ENCODE peak calls at places on chromosomes 6 and 20, in seven cellular contexts. I is CD8-positive, alpha-beta T cell; H is upper lobe of right lung; F is lower leg skin; Y is AG04450; T is fibroblast of pulmonary artery; J is colonic mucosa. K is an unnamed sample.

GRCh38 chr20:56268536-56268935 is 20.0 kb downstream of the MC3R start:
- DNase-seq in T (no peak), H (no peak), F (no peak), I (no peak), Y (no peak), J (no peak), K (no peak)

GRCh38 chr20:49278817-49279676 is 1.2 kb upstream of the ZNFX1 start:
- DNase-seq in Y (no peak), F (no peak), I (peak; percentile 30), J (peak; percentile 24), T (no peak), H (no peak), K (no peak)

GRCh38 chr6:112144145-112144926 is 56.9 kb downstream of the FAM229B start:
- DNase-seq in I (no peak), T (no peak), Y (no peak), F (no peak), H (no peak), J (no peak), K (peak; percentile 4)

GRCh38 chr20:10658876-10659632 is 14.7 kb downstream of the JAG1 start:
- DNase-seq in T (no peak), F (no peak), I (no peak), Y (no peak), J (no peak), H (no peak), K (no peak)

GRCh38 chr6:137845460-137845859 is 21.6 kb upstream of the TNFAIP3 start:
- DNase-seq in F (no peak), Y (no peak), H (no peak), I (no peak), J (no peak), T (no peak), K (no peak)

GRCh38 chr20:44678247-44678646 is 26.7 kb upstream of the ADA start:
- DNase-seq in J (no peak), I (no peak), T (no peak), H (no peak), Y (no peak), F (no peak), K (no peak)

GRCh38 chr6:7522873-7523272 is 18.6 kb upstream of the DSP start:
- DNase-seq in Y (no peak), F (no peak), H (no peak), J (no peak), I (no peak), T (no peak), K (no peak)

GRCh38 chr6:126792340-126792739 is 326.1 kb upstream of the RSPO3 start:
- DNase-seq in F (no peak), J (no peak), T (no peak), I (no peak), Y (no peak), H (no peak), K (no peak)

GRCh38 chr6:163745566-163746400 is 331.3 kb downstream of the QKI start:
- DNase-seq in F (no peak), T (peak; percentile 67), Y (peak; percentile 47), J (no peak), H (no peak), I (no peak), K (no peak)

GRCh38 chr6:126919947-126920346 is 198.5 kb upstream of the RSPO3 start:
- DNase-seq in F (no peak), H (no peak), T (peak; percentile 95), I (no peak), Y (peak; percentile 90), J (no peak), K (no peak)

GRCh38 chr6:55069132-55069781 is 105.1 kb upstream of the HCRTR2 start:
- DNase-seq in F (no peak), I (no peak), H (no peak), J (peak; percentile 67), Y (peak; percentile 23), T (peak; percentile 72), K (peak; percentile 9)

GRCh38 chr6:157443066-157443800 is 62.2 kb downstream of the ZDHHC14 start:
- DNase-seq in J (no peak), F (no peak), T (peak; percentile 62), I (no peak), Y (peak; percentile 39), H (no peak), K (no peak)

GRCh38 chr6:14550817-14551216 is 433.2 kb downstream of the CD83 start:
- DNase-seq in I (no peak), H (no peak), T (no peak), Y (no peak), J (peak; percentile 47), F (no peak), K (no peak)

GRCh38 chr6:127206531-127207065 is 60.1 kb upstream of the RNF146 start:
- DNase-seq in T (peak; percentile 13), I (no peak), J (no peak), H (no peak), Y (no peak), F (no peak), K (no peak)

GRCh38 chr6:166379800-166380199 is 2.9 kb downstream of the MPC1 start:
- DNase-seq in T (no peak), I (no peak), H (no peak), J (no peak), F (no peak), Y (no peak), K (no peak)

GRCh38 chr6:157953580-157954091 is 28.0 kb upstream of the SYNJ2 start:
- DNase-seq in J (no peak), T (no peak), F (peak; percentile 76), H (no peak), Y (no peak), I (no peak), K (no peak)

GRCh38 chr6:129817332-129817731 is 43.8 kb downstream of the TMEM244 start:
- DNase-seq in H (no peak), Y (no peak), T (no peak), I (no peak), J (no peak), F (no peak), K (no peak)

GRCh38 chr6:234706-235372 is 57.4 kb upstream of the DUSP22 start:
- DNase-seq in J (no peak), T (no peak), Y (no peak), F (no peak), I (no peak), H (no peak), K (peak; percentile 9)

GRCh38 chr6:232896-233640 is 59.2 kb upstream of the DUSP22 start:
- DNase-seq in I (no peak), F (no peak), H (peak; percentile 29), T (no peak), Y (no peak), J (no peak), K (no peak)

GRCh38 chr6:240151-240550 is 52.1 kb upstream of the DUSP22 start:
- DNase-seq in F (no peak), J (no peak), I (no peak), T (no peak), Y (no peak), H (no peak), K (no peak)

GRCh38 chr6:235763-236360 is 56.4 kb upstream of the DUSP22 start:
- DNase-seq in H (no peak), T (peak; percentile 39), J (no peak), F (no peak), Y (no peak), I (no peak), K (peak; percentile 55)

GRCh38 chr6:236519-236918 is 55.8 kb upstream of the DUSP22 start:
- DNase-seq in T (no peak), F (no peak), I (no peak), Y (no peak), J (no peak), H (no peak), K (no peak)
- H3K4me3 ChIP-seq in T (no peak overlapping the region), F (no peak overlapping the region), I (peak overlapping the region; percentile 61), Y (no peak overlapping the region), J (no peak overlapping the region), H (peak overlapping the region; percentile 24), K (no peak overlapping the region)

GRCh38 chr6:110646951-110647910 is 168.0 kb downstream of the CDK19 start:
- DNase-seq in J (no peak), F (no peak), Y (no peak), T (no peak), I (no peak), H (no peak), K (no peak)
- H3K4me3 ChIP-seq in J (no peak overlapping the region), F (no peak overlapping the region), Y (no peak overlapping the region), T (no peak overlapping the region), I (no peak overlapping the region), H (no peak overlapping the region), K (no peak overlapping the region)

GRCh38 chr6:1316482-1317220 is 4.8 kb downstream of the FOXQ1 start:
- DNase-seq in F (no peak), T (peak; percentile 18), J (no peak), Y (no peak), H (peak; percentile 71), I (no peak), K (no peak)
- H3K4me3 ChIP-seq in F (no peak overlapping the region), T (peak overlapping the region; percentile 53), J (peak overlapping the region; percentile 38), Y (peak overlapping the region; percentile 59), H (peak overlapping the region; percentile 59), I (peak overlapping the region; percentile 45), K (no peak overlapping the region)

DNA sequence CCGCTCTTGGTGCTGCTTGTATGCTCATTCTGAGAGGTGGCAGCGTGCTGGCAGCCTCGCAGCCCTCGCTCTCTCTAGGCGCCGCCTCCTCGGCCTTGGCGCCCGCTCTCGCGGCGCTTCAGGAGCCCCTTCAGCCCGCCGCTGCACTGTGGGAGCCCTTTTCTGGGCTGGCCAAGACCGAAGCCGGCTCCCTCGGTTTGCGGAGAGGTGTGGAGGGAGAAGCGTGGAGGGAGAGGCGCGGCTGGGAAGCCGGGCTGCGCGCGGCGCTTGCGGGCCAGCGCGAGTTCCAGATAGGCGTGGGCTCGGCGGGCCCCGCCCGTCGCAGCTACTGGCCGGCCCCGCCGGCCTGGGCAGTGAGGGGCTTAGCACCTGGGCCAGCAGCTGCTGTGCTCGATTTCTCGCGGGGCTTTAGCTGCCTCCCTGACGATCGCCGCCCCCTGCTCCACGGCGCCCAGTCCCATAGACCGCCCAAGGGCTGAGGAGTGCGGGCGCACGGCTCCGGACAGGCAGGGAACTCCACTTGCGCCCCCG is 19.5 kb upstream of the FAM8A1 start:
- DNase-seq in H (peak; percentile 78), J (no peak), F (no peak), I (peak; percentile 19), Y (no peak), T (peak; percentile 40), K (no peak)
- H3K4me3 ChIP-seq in H (peak overlapping the region; percentile 63), J (peak overlapping the region; percentile 42), F (peak overlapping the region; percentile 39), I (peak overlapping the region; percentile 35), Y (peak overlapping the region; percentile 60), T (peak overlapping the region; percentile 54), K (no peak overlapping the region)

K was measured in Jurkat, Clone E6-1.